ENCODE peak calls at places on chromosomes 5 and 9, in eight cellular contexts. G, P, I, V, U, B, C and W are unnamed samples.
A peak's percentile ranks its signal among the peaks of the same experiment; 100 is the strongest.

GRCh38 chr5:52673495-52673894 is 114.2 kb upstream of the ITGA1 start:
- DNase-seq in G (no peak), P (no peak), I (no peak), V (no peak), U (no peak), B (no peak), C (no peak), W (no peak)

GRCh38 chr5:119269061-119269579 is 86.7 kb upstream of the TNFAIP8 start:
- DNase-seq in G (peak; percentile 27), P (no peak), I (peak; percentile 71), V (peak; percentile 53), U (no peak), B (peak; percentile 48), C (no peak), W (no peak)

GRCh38 chr5:125484272-125485002 is 738.0 kb upstream of the ZNF608 start:
- DNase-seq in G (peak; percentile 93), P (no peak), I (no peak), V (peak; percentile 69), U (no peak), B (no peak), C (peak; percentile 61), W (peak; percentile 66)

GRCh38 chr5:115068239-115069086 is 101.2 kb downstream of the TRIM36 start:
- DNase-seq in G (no peak), P (no peak), I (no peak), V (peak; percentile 62), U (no peak), B (no peak), C (no peak), W (no peak)

GRCh38 chr5:171777420-171777759 is 8.2 kb upstream of the SMIM23 start:
- DNase-seq in G (no peak), P (no peak), I (no peak), V (no peak), U (no peak), B (no peak), C (no peak), W (no peak)

GRCh38 chr5:132754947-132755346 is 7.7 kb downstream of the CCNI2 start:
- DNase-seq in G (peak; percentile 71), P (no peak), I (peak; percentile 64), V (peak; percentile 29), U (no peak), B (no peak), C (no peak), W (no peak)

GRCh38 chr5:80408976-80409926 is 1.4 kb downstream of the ZFYVE16 start:
- DNase-seq in G (peak; percentile 67), P (no peak), I (no peak), V (peak; percentile 3), U (no peak), B (no peak), C (no peak), W (no peak)

GRCh38 chr5:104361932-104362331 is 799.3 kb upstream of the NUDT12 start:
- DNase-seq in G (no peak), P (no peak), I (no peak), V (no peak), U (no peak), B (no peak), C (no peak), W (no peak)

GRCh38 chr5:30343707-30344106 is 849.8 kb upstream of the CDH6 start:
- DNase-seq in G (no peak), P (no peak), I (no peak), V (no peak), U (no peak), B (no peak), C (no peak), W (no peak)

GRCh38 chr5:27020965-27021364 is 17.4 kb downstream of the CDH9 start:
- DNase-seq in G (no peak), P (no peak), I (no peak), V (peak; percentile 34), U (no peak), B (no peak), C (no peak), W (no peak)

GRCh38 chr9:17269799-17270198 is 135.0 kb downstream of the CNTLN start:
- DNase-seq in G (no peak), P (no peak), I (no peak), V (no peak), U (no peak), B (no peak), C (no peak), W (no peak)

GRCh38 chr5:95857185-95857945 is 34.8 kb upstream of the GLRX start:
- DNase-seq in G (no peak), P (no peak), I (no peak), V (no peak), U (no peak), B (no peak), C (peak; percentile 86), W (peak; percentile 77)

GRCh38 chr9:21854594-21854993 is 52.2 kb downstream of the MTAP start:
- DNase-seq in G (no peak), P (no peak), I (no peak), V (no peak), U (no peak), B (no peak), C (peak; percentile 25), W (no peak)

GRCh38 chr5:112956606-112957005 is 20.0 kb upstream of the DCP2 start:
- DNase-seq in G (no peak), P (no peak), I (no peak), V (no peak), U (no peak), B (no peak), C (no peak), W (no peak)

GRCh38 chr9:127096208-127096607 is 26.2 kb downstream of the ANGPTL2 start:
- DNase-seq in G (peak; percentile 59), P (no peak), I (peak; percentile 39), V (no peak), U (no peak), B (no peak), C (no peak), W (no peak)